ENCODE peak calls at places on chromosomes 7 and 10, in nine cellular contexts. O is vagina; N is H9; C is cardiac muscle cell; F is GM23248; D is gastrocnemius medialis; K is fibroblast of lung; E is IMR-90; Y is CD8-positive, alpha-beta memory T cell. B is an unnamed sample. For H3K9me3, the result is how much of the 10 kb centered on the place peaks cover.

GRCh38 chr7:41198502-41198901 is 504.4 kb downstream of the INHBA start:
- DNase-seq in C (no peak), D (no peak), E (no peak), F (no peak), Y (no peak), K (no peak), N (no peak), O (no peak), B (no peak)

GRCh38 chr10:121077331-121077730 is 226.2 kb downstream of the WDR11 start:
- DNase-seq in C (peak), D (peak), O (no peak), E (no peak), F (peak), K (peak), Y (no peak), N (no peak), B (no peak)

GRCh38 chr10:23406409-23406808 is 32.5 kb upstream of the OTUD1 start:
- DNase-seq in K (no peak), Y (no peak), O (no peak), F (no peak), E (no peak), C (no peak), N (no peak), D (no peak), B (no peak)

GRCh38 chr7:92137531-92137930 is 3.3 kb upstream of the CYP51A1 start:
- DNase-seq in K (peak), D (no peak), C (peak), N (no peak), E (no peak), F (no peak), O (no peak), Y (no peak), B (no peak)

GRCh38 chr10:102040305-102040704 is 15.7 kb downstream of the ARMH3 start:
- DNase-seq in F (peak), O (no peak), K (no peak), Y (no peak), D (no peak), C (peak), N (no peak), E (peak), B (no peak)

GRCh38 chr10:102673961-102674511 is 29.8 kb downstream of the TRIM8 start:
- DNase-seq in E (peak), D (peak), C (peak), F (peak), N (peak), K (peak), O (peak), Y (peak), B (no peak)

GRCh38 chr7:157442993-157443831 is 106.4 kb downstream of the DNAJB6 start:
- DNase-seq in D (no peak), Y (no peak), N (no peak), F (no peak), O (no peak), C (no peak), K (no peak), E (no peak), B (no peak)

GRCh38 chr7:94472608-94473007 is 37.0 kb upstream of the CASD1 start:
- DNase-seq in F (no peak), E (no peak), D (no peak), O (no peak), C (no peak), K (no peak), N (no peak), Y (no peak), B (no peak)

GRCh38 chr7:11491811-11492210 is 340.2 kb downstream of the THSD7A start:
- DNase-seq in E (no peak), Y (no peak), N (no peak), K (no peak), F (no peak), D (no peak), O (no peak), C (no peak), B (no peak)

GRCh38 chr7:80150621-80151273 is 16.1 kb downstream of the GNAI1 start:
- DNase-seq in E (peak), C (peak), K (peak), F (peak), D (no peak), O (no peak), N (no peak), Y (no peak), B (no peak)

GRCh38 chr7:96657347-96658010 is 52.2 kb downstream of the SEM1 start:
- DNase-seq in N (peak), C (no peak), E (no peak), K (peak), O (no peak), D (no peak), Y (no peak), F (no peak), B (no peak)

GRCh38 chr10:70233939-70234300 is 691 bp upstream of the PPA1 start:
- DNase-seq in K (no peak), F (no peak), E (no peak), O (no peak), N (no peak), D (no peak), C (no peak), Y (no peak), B (no peak)

GRCh38 chr7:87341441-87341840 is 4.0 kb upstream of the CROT start:
- DNase-seq in Y (no peak), O (no peak), N (no peak), K (no peak), E (no peak), C (no peak), F (no peak), D (no peak), B (no peak)

GRCh38 chr10:109592391-109592790 is 330.9 kb downstream of the XPNPEP1 start:
- DNase-seq in E (no peak), F (peak), D (no peak), Y (no peak), K (no peak), N (no peak), O (no peak), C (no peak), B (no peak)

GRCh38 chr10:16724509-16724908 is 92.7 kb downstream of the RSU1 start:
- DNase-seq in D (no peak), N (no peak), O (no peak), K (no peak), E (no peak), F (no peak), Y (no peak), C (no peak), B (no peak)

GRCh38 chr10:132199854-132200311 is 13.1 kb downstream of the DPYSL4 start:
- DNase-seq in O (no peak), C (no peak), Y (no peak), F (no peak), N (no peak), D (no peak), E (no peak), K (no peak), B (no peak)

GRCh38 chr7:7002416-7003062 is 176.5 kb upstream of the CCZ1B start:
- DNase-seq in O (no peak), N (peak), E (no peak), C (no peak), Y (no peak), F (no peak), D (no peak), K (no peak), B (no peak)

GRCh38 chr7:122143376-122143750 is 686 bp downstream of the AASS start:
- DNase-seq in Y (no peak), N (no peak), D (peak), O (no peak), F (peak), C (peak), E (peak), K (peak), B (peak)

DNA sequence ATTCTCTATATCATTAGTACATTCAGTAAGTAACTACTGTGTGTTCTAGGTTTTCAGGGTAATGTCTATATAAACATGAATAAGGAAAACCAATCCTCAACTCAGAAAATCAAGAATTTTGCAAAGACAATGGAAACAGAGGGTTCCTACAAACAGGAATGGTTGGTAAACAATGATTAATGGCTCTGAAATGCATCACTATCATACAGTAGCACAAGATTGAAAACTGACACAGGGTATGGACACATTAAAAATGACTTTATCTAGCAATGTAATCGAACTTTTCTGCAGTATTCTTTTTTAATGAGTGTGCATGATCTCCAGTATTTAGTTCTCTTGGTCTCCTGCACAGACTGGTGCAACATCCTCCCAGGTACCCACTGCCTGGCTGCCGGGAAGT is 15.9 kb downstream of the GRB10 start:
- DNase-seq in O (no peak), D (no peak), E (no peak), N (no peak), C (no peak), Y (no peak), F (no peak), K (no peak), B (no peak)
- H3K9me3 ChIP-seq in O (under half), D (under half), E (under half), N (under half), C (under half), Y (under half), F (under half), K (under half), B (under half)

DNA sequence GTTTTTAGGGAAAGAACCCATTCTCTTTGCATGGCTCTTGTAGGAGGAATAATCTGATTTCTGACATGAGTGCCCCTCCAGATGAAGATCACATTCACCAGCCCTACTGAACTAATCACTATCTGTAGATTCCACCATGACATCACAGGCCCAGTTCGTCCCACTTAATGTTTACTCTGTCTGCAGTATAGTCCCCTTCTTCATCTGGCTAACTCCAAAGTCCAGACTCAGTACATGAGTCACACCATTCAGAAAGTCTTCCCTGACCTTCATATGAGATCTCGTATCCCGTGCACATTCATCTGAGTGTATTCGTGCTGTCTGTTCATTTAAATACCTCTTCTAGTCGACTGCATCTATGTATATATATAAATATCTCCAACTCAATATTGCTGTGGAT is 366.5 kb upstream of the AKR1E2 start:
- DNase-seq in E (peak), Y (no peak), O (no peak), K (peak), N (no peak), F (no peak), D (no peak), C (peak), B (no peak)
- H3K9me3 ChIP-seq in E (under half), Y (under half), O (under half), K (under half), N (under half), F (under half), D (under half), C (under half), B (under half)

GRCh38 chr7:63037242-63037641 is 961.4 kb upstream of the ZNF722 start:
- DNase-seq in O (no peak), N (no peak), Y (no peak), K (no peak), C (no peak), F (no peak), E (no peak), D (no peak), B (no peak)
- H3K9me3 ChIP-seq in O (under half), N (half or more), Y (under half), K (under half), C (under half), F (under half), E (under half), D (under half), B (under half)

GRCh38 chr10:78879621-78880020 is 189.1 kb upstream of the ZMIZ1 start:
- DNase-seq in O (no peak), C (no peak), N (no peak), Y (no peak), E (no peak), F (no peak), K (no peak), D (no peak), B (no peak)
- H3K9me3 ChIP-seq in O (under half), C (under half), N (under half), Y (under half), E (under half), F (under half), K (under half), D (under half), B (under half)

GRCh38 chr7:57646901-57647246 is 196.9 kb downstream of the ZNF716 start:
- DNase-seq in C (no peak), E (no peak), O (no peak), F (no peak), Y (no peak), N (no peak), D (no peak), K (no peak), B (no peak)
- H3K9me3 ChIP-seq in C (under half), E (half or more), O (under half), F (under half), Y (under half), N (half or more), D (under half), K (under half), B (under half)

GRCh38 chr7:64174328-64174727 is 32.7 kb upstream of the ZNF735 start:
- DNase-seq in Y (no peak), N (no peak), E (no peak), F (no peak), D (no peak), C (no peak), O (no peak), K (no peak), B (no peak)
- H3K9me3 ChIP-seq in Y (under half), N (under half), E (under half), F (under half), D (under half), C (under half), O (under half), K (under half), B (under half)